ENCODE peak calls at places on chromosomes 1 and 21, in four cellular contexts. E, J, Q and M are unnamed samples.

GRCh38 chr1:232369451-232369850 is 260.5 kb downstream of the SIPA1L2 start:
- DNase-seq in E (no peak), J (no peak), Q (no peak), M (no peak)

GRCh38 chr1:66399888-66400529 is 133.9 kb upstream of the SGIP1 start:
- DNase-seq in E (no peak), J (no peak), Q (no peak), M (peak; percentile 47)

GRCh38 chr21:20790113-20790512 is 208.1 kb upstream of the NCAM2 start:
- DNase-seq in E (no peak), J (peak; percentile 46), Q (no peak), M (no peak)

GRCh38 chr1:86537928-86538695 is 8.8 kb upstream of the CLCA4 start:
- DNase-seq in E (no peak), J (no peak), Q (no peak), M (peak; percentile 6)

GRCh38 chr1:203200059-203200553 is 13.6 kb upstream of the CHI3L1 start:
- DNase-seq in E (no peak), J (no peak), Q (peak; percentile 32), M (peak; percentile 81)

GRCh38 chr1:244395965-244396364 is 55.7 kb downstream of the ADSS2 start:
- DNase-seq in E (no peak), J (no peak), Q (no peak), M (no peak)

GRCh38 chr1:12617511-12617900 is 504 bp downstream of the DHRS3 start:
- DNase-seq in E (no peak), J (no peak), Q (peak; percentile 36), M (no peak)

GRCh38 chr1:145952903-145953302 is 4.9 kb downstream of the LIX1L start:
- DNase-seq in E (no peak), J (no peak), Q (no peak), M (no peak)

GRCh38 chr1:119827010-119827409 is 15.8 kb upstream of the REG4 start:
- DNase-seq in E (peak; percentile 54), J (no peak), Q (no peak), M (no peak)

GRCh38 chr1:226044514-226045132 is 17.9 kb upstream of the H3-3A start:
- DNase-seq in E (no peak), J (no peak), Q (no peak), M (no peak)

GRCh38 chr1:209246660-209247059 is 336.9 kb upstream of the CAMK1G start:
- DNase-seq in E (no peak), J (no peak), Q (no peak), M (peak; percentile 5)

GRCh38 chr1:183467687-183468086 is 4.6 kb upstream of the SMG7 start:
- DNase-seq in E (no peak), J (no peak), Q (peak; percentile 38), M (no peak)

GRCh38 chr1:203760506-203760905 is 4.5 kb upstream of the LAX1 start:
- DNase-seq in E (no peak), J (no peak), Q (no peak), M (no peak)

GRCh38 chr1:5765997-5766913 is 226.0 kb downstream of the NPHP4 start:
- DNase-seq in E (no peak), J (no peak), Q (no peak), M (no peak)

GRCh38 chr1:159889202-159889601 is 10.8 kb downstream of the CFAP45 start:
- DNase-seq in E (no peak), J (no peak), Q (no peak), M (no peak)

GRCh38 chr1:11174271-11174942 is 14.7 kb upstream of the ANGPTL7 start:
- DNase-seq in E (no peak), J (no peak), Q (no peak), M (no peak)

GRCh38 chr21:41143596-41144325 is 24.2 kb upstream of the BACE2 start:
- DNase-seq in E (no peak), J (no peak), Q (no peak), M (no peak)

GRCh38 chr1:153968400-153968799 is 698 bp downstream of the CREB3L4 start:
- DNase-seq in E (no peak), J (no peak), Q (no peak), M (no peak)

GRCh38 chr1:92037400-92037799 is 7.6 kb downstream of the EPHX4 start:
- DNase-seq in E (no peak), J (no peak), Q (no peak), M (peak; percentile 69)

GRCh38 chr1:59948990-59949389 is 22.4 kb upstream of the CYP2J2 start:
- DNase-seq in E (no peak), J (no peak), Q (peak; percentile 10), M (no peak)

GRCh38 chr1:229102741-229103480 is 168.0 kb upstream of the RAB4A start:
- DNase-seq in E (no peak), J (no peak), Q (no peak), M (no peak)

GRCh38 chr1:24142546-24143431 is at the start of gene IL22RA1:
- DNase-seq in E (no peak), J (no peak), Q (peak; percentile 48), M (peak; percentile 19)

GRCh38 chr1:65021792-65022191 is 55.4 kb upstream of the JAK1 start:
- DNase-seq in E (peak; percentile 82), J (no peak), Q (no peak), M (no peak)

GRCh38 chr1:65022264-65022663 is 55.9 kb upstream of the JAK1 start:
- DNase-seq in E (no peak), J (no peak), Q (no peak), M (no peak)

GRCh38 chr1:65026235-65026634 is 59.9 kb upstream of the JAK1 start:
- DNase-seq in E (no peak), J (no peak), Q (no peak), M (no peak)

GRCh38 chr1:65025794-65026193 is 59.4 kb upstream of the JAK1 start:
- DNase-seq in E (no peak), J (no peak), Q (no peak), M (no peak)

GRCh38 chr1:65020774-65021173 is 54.4 kb upstream of the JAK1 start:
- DNase-seq in E (peak; percentile 33), J (no peak), Q (peak; percentile 30), M (peak; percentile 5)
- TF ChIP-seq MAFK in E (no peak), J (no peak), Q (no peak), M (no peak)

DNA sequence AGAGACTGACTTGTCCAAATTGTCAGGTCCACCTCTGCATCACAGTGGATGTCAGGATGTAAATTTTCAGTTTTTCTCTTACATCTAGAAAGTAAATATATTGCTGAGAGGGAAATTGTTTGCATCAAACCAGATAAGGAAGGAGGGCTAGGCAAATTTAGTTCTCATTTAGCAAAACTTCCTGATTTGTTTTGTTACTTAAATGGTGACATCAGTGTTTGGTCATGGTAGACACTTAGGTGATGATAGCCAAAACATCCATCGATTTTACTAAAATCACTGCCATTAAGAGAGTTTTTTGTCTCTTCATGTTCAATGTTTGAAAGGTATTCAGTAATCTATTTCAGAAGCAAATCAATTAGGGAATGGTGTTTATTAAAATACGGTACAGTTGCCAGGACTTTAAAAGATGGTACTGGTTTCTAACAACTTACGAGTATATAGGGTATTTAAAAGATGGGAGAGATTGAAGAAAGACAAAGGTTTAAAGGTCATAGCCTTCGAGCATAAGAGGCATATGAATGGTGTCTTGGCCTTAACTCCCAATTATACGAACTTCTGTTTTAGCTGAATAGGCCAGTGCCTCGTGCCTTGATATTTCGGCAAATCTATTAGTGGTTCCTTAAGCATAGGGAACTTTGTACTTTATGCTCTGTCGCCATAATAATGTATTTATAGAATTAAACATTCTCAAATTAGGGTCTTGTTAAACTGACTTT is 3.0 kb downstream of the IER5 start:
- DNase-seq in E (no peak), J (no peak), Q (no peak), M (no peak)
- H3K9ac ChIP-seq in E (peak overlapping the region; percentile 83), J (no peak overlapping the region), Q (peak overlapping the region; percentile 72), M (peak overlapping the region; percentile 54)

GRCh38 chr1:42168397-42168682 is 3.8 kb upstream of the GUCA2A start:
- DNase-seq in E (no peak), J (no peak), Q (no peak), M (no peak)

GRCh38 chr1:42171679-42172266 is 7.2 kb upstream of the GUCA2A start:
- DNase-seq in E (no peak), J (no peak), Q (no peak), M (no peak)

GRCh38 chr1:42170779-42171621 is 6.5 kb upstream of the GUCA2A start:
- DNase-seq in E (no peak), J (no peak), Q (no peak), M (no peak)

GRCh38 chr1:42167611-42168396 is 3.3 kb upstream of the GUCA2A start:
- DNase-seq in E (no peak), J (no peak), Q (no peak), M (no peak)

GRCh38 chr1:42168798-42169197 is 4.3 kb upstream of the GUCA2A start:
- DNase-seq in E (no peak), J (no peak), Q (no peak), M (no peak)
- H3K4me1 ChIP-seq in E (no peaks in the 10 kb centered on the region), J (no peaks in the 10 kb centered on the region), Q (peaks cover 42% of the 10 kb centered on the region), M (peaks cover 3% of the 10 kb centered on the region)

GRCh38 chr21:36917487-36918158 is 48.8 kb downstream of the HLCS start:
- DNase-seq in E (peak; percentile 25), J (peak; percentile 34), Q (peak; percentile 55), M (peak; percentile 75)

GRCh38 chr21:36915701-36916075 is 50.8 kb downstream of the HLCS start:
- DNase-seq in E (no peak), J (no peak), Q (no peak), M (no peak)

GRCh38 chr21:36915014-36915700 is 51.3 kb downstream of the HLCS start:
- DNase-seq in E (no peak), J (no peak), Q (no peak), M (no peak)

GRCh38 chr21:36918291-36918690 is 48.2 kb downstream of the HLCS start:
- DNase-seq in E (no peak), J (no peak), Q (peak; percentile 43), M (peak; percentile 10)

DNA sequence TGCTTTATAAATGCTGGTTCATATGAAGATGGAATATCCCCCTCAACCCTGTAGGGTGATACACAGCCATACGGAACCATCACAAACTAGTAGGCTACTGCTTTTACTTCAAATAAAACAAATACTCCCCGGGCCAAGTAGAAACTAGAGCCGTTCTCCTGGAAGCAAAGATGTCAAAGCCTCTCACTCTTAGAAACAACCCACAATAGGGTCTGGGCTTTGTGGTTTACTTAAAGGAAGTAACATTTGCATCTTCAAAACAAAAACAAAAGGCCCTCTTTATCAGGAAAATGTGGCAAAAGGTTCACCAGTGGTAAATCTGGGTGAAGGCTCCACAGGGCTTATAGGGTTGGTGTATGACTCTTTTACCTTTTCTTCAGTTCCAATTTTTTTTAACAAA is 49.8 kb downstream of the HLCS start:
- DNase-seq in E (no peak), J (no peak), Q (no peak), M (no peak)
- TF ChIP-seq MAFK in E (no peak), J (no peak), Q (no peak), M (no peak)

DNA sequence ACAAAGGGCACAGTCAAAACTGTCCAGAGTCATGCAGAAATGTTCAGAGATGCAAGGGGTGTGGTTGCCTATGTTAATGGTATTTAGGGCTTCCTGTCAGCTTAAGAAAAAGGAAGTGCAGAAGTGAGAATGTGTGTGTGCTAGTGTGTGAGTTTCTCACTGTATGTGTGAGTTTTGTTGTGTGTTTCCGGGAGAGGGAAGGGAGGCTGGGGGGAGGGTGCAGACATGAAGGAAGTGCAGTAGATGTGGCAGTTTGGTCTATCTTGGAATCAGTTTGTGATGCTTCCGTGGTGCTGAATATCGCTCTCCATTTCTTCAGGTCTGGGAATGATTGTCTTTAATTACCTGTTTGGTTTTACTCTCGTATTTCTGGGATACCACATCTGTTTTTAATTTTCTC is 16.5 kb upstream of the ATP6V1G3 start:
- DNase-seq in E (peak; percentile 23), J (no peak), Q (no peak), M (no peak)
- H3K9ac ChIP-seq in E (no peak overlapping the region), J (no peak overlapping the region), Q (no peak overlapping the region), M (no peak overlapping the region)